ENCODE peak calls at places on chromosomes 16 and 17, in four cellular contexts. I, W, C and O are unnamed samples.

GRCh38 chr16:79320956-79321355 is 279.6 kb downstream of the MAF start:
- DNase-seq in I (no peak), C (no peak), W (no peak), O (no peak)

GRCh38 chr16:19135896-19136438 is 22.2 kb downstream of the ITPRIPL2 start:
- DNase-seq in I (no peak), C (no peak), W (no peak), O (peak)

GRCh38 chr16:10048850-10049249 is 133.4 kb downstream of the GRIN2A start:
- DNase-seq in I (no peak), C (no peak), W (no peak), O (no peak)

GRCh38 chr17:56656961-56657360 is 63.5 kb downstream of the NOG start:
- DNase-seq in W (peak), C (no peak), I (no peak), O (no peak)

GRCh38 chr17:59643159-59643857 is 23.6 kb downstream of the CLTC start:
- DNase-seq in C (no peak), I (no peak), W (peak), O (peak)

GRCh38 chr17:31918701-31919128 is 17.2 kb upstream of the UTP6 start:
- DNase-seq in I (no peak), W (peak), C (no peak), O (no peak)

GRCh38 chr17:31357831-31358400 is 33.6 kb upstream of the RAB11FIP4 start:
- DNase-seq in W (no peak), C (no peak), I (no peak), O (peak)

GRCh38 chr17:62351176-62351575 is 29.2 kb upstream of the EFCAB3 start:
- DNase-seq in C (no peak), I (no peak), W (no peak), O (no peak)

GRCh38 chr16:20409398-20410152 is at the start of gene ACSM5:
- DNase-seq in C (no peak), I (no peak), W (no peak), O (no peak)

GRCh38 chr17:55272711-55273578 is 8.2 kb downstream of the HLF start:
- DNase-seq in C (no peak), W (no peak), I (no peak), O (no peak)

GRCh38 chr17:45019177-45019711 is 32.2 kb downstream of the DCAKD start:
- DNase-seq in C (peak), W (peak), I (no peak), O (peak)
- TF ChIP-seq CTCF in C (peak), W (no peak), I (peak), O (no peak)

DNA sequence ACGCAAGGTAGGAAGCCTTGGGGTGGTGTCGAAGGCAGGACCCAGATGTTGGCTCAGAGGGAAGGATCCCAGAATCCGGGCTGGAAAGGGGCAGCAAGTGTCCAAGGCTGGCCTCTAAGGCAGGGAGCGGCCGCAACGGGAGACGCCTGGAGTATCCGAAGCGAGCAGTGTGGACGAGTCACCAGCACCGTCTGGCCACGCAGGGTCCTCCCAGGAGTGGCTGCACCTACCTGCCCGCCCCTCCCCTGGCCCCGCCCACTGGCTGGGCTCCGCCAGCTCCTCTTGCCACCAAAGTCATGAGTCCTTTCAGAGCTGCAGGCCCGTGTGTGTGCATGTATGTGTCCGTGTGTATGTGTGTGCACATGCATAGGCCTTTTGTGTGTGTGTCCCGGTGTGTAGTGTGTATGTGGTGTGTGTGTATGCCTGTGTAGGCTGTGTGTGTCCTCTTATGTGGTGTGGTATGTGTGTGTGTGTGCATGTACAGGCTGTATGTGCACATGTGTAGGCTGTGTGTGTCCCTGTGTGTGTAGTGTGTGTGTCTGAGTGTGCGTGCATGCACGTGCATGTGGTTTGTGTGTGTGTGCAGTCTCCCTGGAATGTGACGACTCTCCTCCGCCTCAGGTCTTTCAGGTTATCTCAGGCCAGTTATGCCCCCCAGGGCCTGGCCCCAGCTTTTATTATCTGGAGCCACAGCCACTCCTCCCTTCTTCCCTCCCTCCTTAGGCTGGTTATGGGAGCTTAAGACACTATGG is at the start of gene PRSS8:
- DNase-seq in W (no peak), I (no peak), C (no peak), O (no peak)
- H3K4me3 ChIP-seq in W (no peak), I (no peak), C (no peak), O (no peak)

GRCh38 chr17:69951058-69951457 is 124.0 kb upstream of the KCNJ16 start:
- DNase-seq in C (no peak), W (no peak), I (no peak), O (no peak)

GRCh38 chr17:69947027-69947759 is 127.8 kb upstream of the KCNJ16 start:
- DNase-seq in I (peak), W (peak), C (no peak), O (peak)

GRCh38 chr17:69948406-69948805 is 126.6 kb upstream of the KCNJ16 start:
- DNase-seq in C (no peak), I (no peak), W (no peak), O (no peak)

GRCh38 chr17:69945698-69946185 is 129.3 kb upstream of the KCNJ16 start:
- DNase-seq in I (no peak), C (no peak), W (peak), O (peak)

DNA sequence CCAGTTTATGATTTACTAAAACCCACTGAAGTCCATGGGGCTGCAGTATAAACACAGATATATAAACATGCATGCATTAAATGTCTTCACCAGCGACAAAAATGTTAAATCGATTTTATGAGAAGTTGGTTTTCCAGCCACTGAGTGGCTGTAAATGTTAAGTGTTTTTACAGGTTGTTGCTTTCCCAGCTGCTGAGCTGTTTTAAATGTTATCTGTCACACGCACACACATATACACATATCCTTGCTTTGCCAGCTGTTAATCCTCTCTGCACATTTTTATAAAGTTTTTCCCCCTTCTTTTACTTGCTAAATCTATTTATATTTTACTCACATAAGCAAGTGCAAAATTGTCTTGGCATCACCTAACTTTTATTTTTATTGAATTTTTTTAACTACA is 125.1 kb upstream of the KCNJ16 start:
- DNase-seq in W (no peak), I (no peak), C (no peak), O (no peak)
- TF ChIP-seq CTCF in W (no peak), I (no peak), C (no peak), O (no peak)

DNA sequence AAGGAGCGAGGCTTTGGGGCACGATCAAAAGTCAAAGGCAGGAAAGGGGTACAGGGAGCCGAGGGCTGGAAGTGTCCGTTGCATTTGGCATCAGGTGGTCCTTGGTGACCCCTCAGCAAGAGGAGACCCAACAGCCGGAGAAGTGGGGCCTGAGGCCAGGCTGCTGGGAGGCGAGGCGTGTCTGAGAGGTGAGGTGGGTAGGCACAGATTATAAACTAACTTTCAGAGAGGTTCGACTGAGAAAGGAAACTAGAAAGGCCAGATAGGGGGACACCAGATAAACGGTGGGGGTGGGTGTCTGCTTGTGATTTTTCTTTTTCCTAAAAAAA is 3.6 kb downstream of the PECAM1 start:
- DNase-seq in C (no peak), W (no peak), I (no peak), O (no peak)
- H3K4me3 ChIP-seq in C (no peak), W (no peak), I (no peak), O (no peak)

GRCh38 chr17:77055453-77055852 is 85.3 kb upstream of the SEC14L1 start:
- DNase-seq in C (no peak), I (no peak), W (no peak), O (no peak)
- TF ChIP-seq CTCF in C (no peak), I (no peak), W (no peak), O (no peak)

GRCh38 chr16:71439531-71439930 is 2.3 kb downstream of the TLE7 start:
- DNase-seq in C (no peak), W (peak), I (no peak), O (no peak)
- H3K4me3 ChIP-seq in C (no peak), W (no peak), I (no peak), O (no peak)

GRCh38 chr17:82311971-82312370 is 5.4 kb downstream of the CD7 start:
- DNase-seq in I (no peak), C (no peak), W (no peak), O (no peak)
- TF ChIP-seq CTCF in I (no peak), C (no peak), W (no peak), O (no peak)

GRCh38 chr17:44793885-44794698 is 35.3 kb downstream of the ADAM11 start:
- DNase-seq in C (no peak), I (no peak), W (no peak), O (peak)

GRCh38 chr17:44795421-44795820 is 34.7 kb downstream of the GJC1 start:
- DNase-seq in I (no peak), W (no peak), C (no peak), O (no peak)

GRCh38 chr17:44794699-44795413 is 35.2 kb downstream of the GJC1 start:
- DNase-seq in W (peak), C (no peak), I (peak), O (peak)

GRCh38 chr17:44796731-44797130 is 33.4 kb downstream of the GJC1 start:
- DNase-seq in I (no peak), W (no peak), C (no peak), O (no peak)

GRCh38 chr17:44795928-44796327 is 34.2 kb downstream of the GJC1 start:
- DNase-seq in C (no peak), I (no peak), W (no peak), O (no peak)
- H3K4me3 ChIP-seq in C (no peak), I (no peak), W (no peak), O (no peak)

GRCh38 chr17:42773290-42774035 is at the start of gene VPS25:
- DNase-seq in C (peak), I (peak), W (peak), O (peak)

GRCh38 chr17:42774066-42774750 is 959 bp downstream of the VPS25 start:
- DNase-seq in W (peak), I (no peak), C (no peak), O (peak)

GRCh38 chr17:42778570-42778969 is 1.8 kb upstream of the WNK4 start:
- DNase-seq in W (no peak), I (no peak), C (no peak), O (no peak)

GRCh38 chr17:42772945-42773289 is 332 bp upstream of the VPS25 start:
- DNase-seq in W (no peak), I (no peak), C (no peak), O (no peak)

DNA sequence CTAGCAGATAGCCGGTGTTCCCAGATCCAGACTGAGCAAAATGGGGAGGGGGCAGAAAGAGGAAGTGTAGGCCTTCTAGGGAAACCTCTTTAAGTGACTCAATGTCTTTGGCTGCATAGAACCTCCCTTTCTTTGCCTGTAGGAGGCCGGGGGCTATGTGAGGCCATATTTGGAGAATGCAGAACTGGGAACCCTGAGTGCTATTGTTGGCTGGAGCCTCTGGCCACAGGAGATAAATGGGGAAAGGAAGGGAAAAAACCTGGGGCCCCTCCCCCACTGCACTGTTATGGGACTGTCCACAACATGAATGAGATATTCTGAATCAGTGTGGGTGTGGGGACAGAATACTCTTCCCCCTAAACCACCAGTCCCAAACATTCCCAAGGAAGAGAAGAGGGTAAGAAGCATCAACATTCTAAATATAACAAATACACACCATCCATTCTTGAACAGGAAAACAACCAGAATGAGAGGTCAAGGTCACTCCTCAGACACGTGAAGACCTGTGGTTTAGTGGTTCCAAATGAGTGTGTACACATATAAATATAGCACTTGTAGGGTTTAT is 2.4 kb downstream of the VPS25 start:
- DNase-seq in I (peak), C (peak), W (peak), O (peak)
- TF ChIP-seq CTCF in I (peak), C (no peak), W (no peak), O (peak)